ENCODE peak calls at places on chromosome 19, in six cellular contexts. One of them, this sample, is unnamed.

GRCh38 chr19:35717665-35718344 is at the start of gene KMT2B:
- DNase-seq in H1: no peak
- DNase-seq in H9: peak; percentile 98
- DNase-seq in mesenchymal stem cell: no peak
- DNase-seq in neuronal stem cell: no peak
- DNase-seq in trophoblast cell: no peak
- DNase-seq in this sample: no peak

GRCh38 chr19:13748169-13748884 is 16.0 kb upstream of the MRI1 start:
- DNase-seq in H9: no peak
- DNase-seq in H1: no peak
- DNase-seq in trophoblast cell: peak; percentile 44
- DNase-seq in mesenchymal stem cell: peak; percentile 81
- DNase-seq in neuronal stem cell: no peak
- DNase-seq in this sample: peak; percentile 74

GRCh38 chr19:43522929-43523328 is 4.1 kb downstream of the ETHE1 start:
- DNase-seq in mesenchymal stem cell: no peak
- DNase-seq in neuronal stem cell: no peak
- DNase-seq in H1: no peak
- DNase-seq in H9: no peak
- DNase-seq in trophoblast cell: peak; percentile 82
- DNase-seq in this sample: no peak

GRCh38 chr19:32566246-32566830 is 14.7 kb upstream of the PDCD5 start:
- DNase-seq in H1: no peak
- DNase-seq in H9: no peak
- DNase-seq in mesenchymal stem cell: peak; percentile 42
- DNase-seq in trophoblast cell: no peak
- DNase-seq in neuronal stem cell: no peak
- DNase-seq in this sample: peak; percentile 29

GRCh38 chr19:12834418-12834943 is at the start of gene RTBDN:
- DNase-seq in neuronal stem cell: no peak
- DNase-seq in H1: no peak
- DNase-seq in mesenchymal stem cell: no peak
- DNase-seq in trophoblast cell: no peak
- DNase-seq in H9: peak; percentile 46
- DNase-seq in this sample: no peak

GRCh38 chr19:12777217-12778019 is 2.1 kb upstream of the HOOK2 start:
- DNase-seq in H1: no peak
- DNase-seq in mesenchymal stem cell: peak; percentile 86
- DNase-seq in neuronal stem cell: no peak
- DNase-seq in H9: peak; percentile 84
- DNase-seq in trophoblast cell: peak; percentile 87
- DNase-seq in this sample: peak; percentile 68

GRCh38 chr19:15159251-15159650 is 41.5 kb downstream of the NOTCH3 start:
- DNase-seq in H1: no peak
- DNase-seq in H9: no peak
- DNase-seq in trophoblast cell: no peak
- DNase-seq in mesenchymal stem cell: peak; percentile 24
- DNase-seq in neuronal stem cell: no peak
- DNase-seq in this sample: peak; percentile 33

GRCh38 chr19:41352609-41353465 is 885 bp downstream of the TGFB1 start:
- DNase-seq in neuronal stem cell: no peak
- DNase-seq in mesenchymal stem cell: peak; percentile 73
- DNase-seq in trophoblast cell: peak; percentile 53
- DNase-seq in H1: no peak
- DNase-seq in H9: peak; percentile 73
- DNase-seq in this sample: peak; percentile 44

GRCh38 chr19:13234518-13234917 is 84.3 kb downstream of the IER2 start:
- DNase-seq in neuronal stem cell: no peak
- DNase-seq in H9: peak; percentile 76
- DNase-seq in trophoblast cell: peak; percentile 11
- DNase-seq in H1: peak; percentile 31
- DNase-seq in mesenchymal stem cell: peak; percentile 10
- DNase-seq in this sample: no peak

GRCh38 chr19:55257461-55258411 is 1.1 kb downstream of the PPP6R1 start:
- DNase-seq in mesenchymal stem cell: peak; percentile 26
- DNase-seq in trophoblast cell: peak; percentile 4
- DNase-seq in H9: no peak
- DNase-seq in neuronal stem cell: no peak
- DNase-seq in H1: no peak
- DNase-seq in this sample: peak; percentile 32

GRCh38 chr19:37942516-37942902 is 35.5 kb downstream of the SIPA1L3 start:
- DNase-seq in neuronal stem cell: no peak
- DNase-seq in mesenchymal stem cell: no peak
- DNase-seq in H1: no peak
- DNase-seq in H9: no peak
- DNase-seq in trophoblast cell: no peak
- DNase-seq in this sample: no peak

GRCh38 chr19:43354305-43354627 is 780 bp downstream of the CD177 start:
- DNase-seq in mesenchymal stem cell: no peak
- DNase-seq in H1: peak; percentile 17
- DNase-seq in trophoblast cell: no peak
- DNase-seq in neuronal stem cell: peak; percentile 29
- DNase-seq in H9: peak; percentile 77
- DNase-seq in this sample: no peak

GRCh38 chr19:12789098-12789903 is 2.0 kb upstream of the JUNB start:
- DNase-seq in mesenchymal stem cell: peak; percentile 67
- DNase-seq in H1: no peak
- DNase-seq in neuronal stem cell: no peak
- DNase-seq in trophoblast cell: no peak
- DNase-seq in H9: no peak
- DNase-seq in this sample: peak; percentile 18

GRCh38 chr19:30815889-30816580 is 443.9 kb downstream of the ZNF536 start:
- DNase-seq in trophoblast cell: no peak
- DNase-seq in H1: no peak
- DNase-seq in mesenchymal stem cell: no peak
- DNase-seq in neuronal stem cell: no peak
- DNase-seq in H9: no peak
- DNase-seq in this sample: no peak

GRCh38 chr19:11399667-11400066 is 15.6 kb upstream of the EPOR start:
- DNase-seq in trophoblast cell: no peak
- DNase-seq in neuronal stem cell: no peak
- DNase-seq in mesenchymal stem cell: no peak
- DNase-seq in H9: no peak
- DNase-seq in H1: no peak
- DNase-seq in this sample: no peak

GRCh38 chr19:55210120-55210493 is 806 bp upstream of the PTPRH start:
- DNase-seq in H1: no peak
- DNase-seq in H9: no peak
- DNase-seq in trophoblast cell: no peak
- DNase-seq in mesenchymal stem cell: peak; percentile 87
- DNase-seq in neuronal stem cell: no peak
- DNase-seq in this sample: peak; percentile 98

GRCh38 chr19:51338563-51339312 is 3.2 kb downstream of the VSIG10L start:
- DNase-seq in neuronal stem cell: peak; percentile 78
- DNase-seq in H9: peak; percentile 93
- DNase-seq in mesenchymal stem cell: peak; percentile 90
- DNase-seq in H1: peak; percentile 39
- DNase-seq in trophoblast cell: peak; percentile 83
- DNase-seq in this sample: peak; percentile 61

GRCh38 chr19:45125975-45126493 is 33.1 kb downstream of the PPP1R37 start:
- DNase-seq in trophoblast cell: peak; percentile 82
- DNase-seq in H9: peak; percentile 89
- DNase-seq in neuronal stem cell: peak; percentile 41
- DNase-seq in mesenchymal stem cell: peak; percentile 63
- DNase-seq in H1: peak; percentile 56
- DNase-seq in this sample: peak; percentile 49

GRCh38 chr19:14091885-14092462 is 1.4 kb upstream of the SAMD1 start:
- DNase-seq in H9: no peak
- DNase-seq in trophoblast cell: no peak
- DNase-seq in mesenchymal stem cell: peak; percentile 21
- DNase-seq in neuronal stem cell: peak; percentile 21
- DNase-seq in H1: no peak
- DNase-seq in this sample: no peak

GRCh38 chr19:33509774-33510173 is 11.8 kb downstream of the PEPD start:
- DNase-seq in trophoblast cell: peak; percentile 85
- DNase-seq in mesenchymal stem cell: no peak
- DNase-seq in neuronal stem cell: no peak
- DNase-seq in H9: no peak
- DNase-seq in H1: no peak
- DNase-seq in this sample: no peak

GRCh38 chr19:34232566-34233481 is 21.5 kb upstream of the GARRE1 start:
- DNase-seq in H9: no peak
- DNase-seq in trophoblast cell: peak; percentile 23
- DNase-seq in mesenchymal stem cell: peak; percentile 95
- DNase-seq in H1: no peak
- DNase-seq in neuronal stem cell: no peak
- DNase-seq in this sample: peak; percentile 96

GRCh38 chr19:3370728-3371591 is 4.6 kb downstream of the NFIC start:
- DNase-seq in mesenchymal stem cell: no peak
- DNase-seq in H9: no peak
- DNase-seq in trophoblast cell: no peak
- DNase-seq in H1: no peak
- DNase-seq in neuronal stem cell: no peak
- DNase-seq in this sample: no peak
- H3K14ac ChIP-seq in mesenchymal stem cell: no peak overlapping the region
- H3K14ac ChIP-seq in H9: no peak overlapping the region
- H3K14ac ChIP-seq in trophoblast cell: no peak overlapping the region
- H3K14ac ChIP-seq in H1: no peak overlapping the region
- H3K14ac ChIP-seq in neuronal stem cell: peak overlapping the region; percentile 60
- H3K14ac ChIP-seq in this sample: no peak overlapping the region

GRCh38 chr19:1913781-1914577 is 8.8 kb downstream of the ADAT3 start:
- DNase-seq in H1: no peak
- DNase-seq in mesenchymal stem cell: no peak
- DNase-seq in neuronal stem cell: no peak
- DNase-seq in trophoblast cell: no peak
- DNase-seq in H9: no peak
- DNase-seq in this sample: no peak
- H3K14ac ChIP-seq in H1: no peak overlapping the region
- H3K14ac ChIP-seq in mesenchymal stem cell: no peak overlapping the region
- H3K14ac ChIP-seq in neuronal stem cell: peak overlapping the region; percentile 89
- H3K14ac ChIP-seq in trophoblast cell: no peak overlapping the region
- H3K14ac ChIP-seq in H9: no peak overlapping the region
- H3K14ac ChIP-seq in this sample: no peak overlapping the region

GRCh38 chr19:27772059-27772458 is 1440.9 kb downstream of the UQCRFS1 start:
- DNase-seq in trophoblast cell: no peak
- DNase-seq in H9: no peak
- DNase-seq in H1: no peak
- DNase-seq in neuronal stem cell: no peak
- DNase-seq in mesenchymal stem cell: no peak
- DNase-seq in this sample: no peak
- H3K14ac ChIP-seq in trophoblast cell: no peak overlapping the region
- H3K14ac ChIP-seq in H9: no peak overlapping the region
- H3K14ac ChIP-seq in H1: no peak overlapping the region
- H3K14ac ChIP-seq in neuronal stem cell: no peak overlapping the region
- H3K14ac ChIP-seq in mesenchymal stem cell: no peak overlapping the region
- H3K14ac ChIP-seq in this sample: no peak overlapping the region

GRCh38 chr19:39318690-39319089 is 2.0 kb downstream of the LRFN1 start:
- DNase-seq in mesenchymal stem cell: no peak
- DNase-seq in neuronal stem cell: no peak
- DNase-seq in trophoblast cell: no peak
- DNase-seq in H9: no peak
- DNase-seq in H1: no peak
- DNase-seq in this sample: no peak
- H3K14ac ChIP-seq in mesenchymal stem cell: no peak overlapping the region
- H3K14ac ChIP-seq in neuronal stem cell: no peak overlapping the region
- H3K14ac ChIP-seq in trophoblast cell: no peak overlapping the region
- H3K14ac ChIP-seq in H9: no peak overlapping the region
- H3K14ac ChIP-seq in H1: no peak overlapping the region
- H3K14ac ChIP-seq in this sample: no peak overlapping the region

GRCh38 chr19:58044391-58044790 is 10.6 kb downstream of the ZSCAN1 start:
- DNase-seq in mesenchymal stem cell: no peak
- DNase-seq in trophoblast cell: no peak
- DNase-seq in H9: no peak
- DNase-seq in H1: no peak
- DNase-seq in neuronal stem cell: no peak
- DNase-seq in this sample: no peak
- H3K14ac ChIP-seq in mesenchymal stem cell: no peak overlapping the region
- H3K14ac ChIP-seq in trophoblast cell: no peak overlapping the region
- H3K14ac ChIP-seq in H9: no peak overlapping the region
- H3K14ac ChIP-seq in H1: no peak overlapping the region
- H3K14ac ChIP-seq in neuronal stem cell: no peak overlapping the region
- H3K14ac ChIP-seq in this sample: no peak overlapping the region

DNA sequence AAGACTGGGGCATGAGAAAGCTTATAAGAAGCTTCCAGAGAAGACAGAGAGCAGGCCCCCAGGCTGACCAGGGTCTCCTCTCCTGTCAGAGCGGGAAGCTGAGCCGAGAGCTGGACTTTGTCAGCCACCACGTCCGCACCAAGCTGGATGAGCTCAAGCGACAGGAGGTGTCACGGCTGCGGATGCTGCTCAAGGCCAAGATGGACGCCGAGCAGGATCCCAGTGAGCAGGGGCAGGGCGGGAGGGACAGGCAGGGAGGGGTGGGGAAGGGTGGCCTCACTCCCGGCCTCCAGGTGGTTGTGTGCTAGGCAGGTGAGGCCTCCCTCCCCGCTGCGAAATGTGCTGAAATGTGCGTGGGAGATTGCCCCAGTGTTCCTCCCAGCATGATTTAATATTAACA is 5.6 kb downstream of the NUCB1 start:
- DNase-seq in H1: no peak
- DNase-seq in trophoblast cell: no peak
- DNase-seq in H9: no peak
- DNase-seq in mesenchymal stem cell: no peak
- DNase-seq in neuronal stem cell: no peak
- DNase-seq in this sample: no peak
- H3K14ac ChIP-seq in H1: no peak overlapping the region
- H3K14ac ChIP-seq in trophoblast cell: no peak overlapping the region
- H3K14ac ChIP-seq in H9: no peak overlapping the region
- H3K14ac ChIP-seq in mesenchymal stem cell: no peak overlapping the region
- H3K14ac ChIP-seq in neuronal stem cell: no peak overlapping the region
- H3K14ac ChIP-seq in this sample: no peak overlapping the region

GRCh38 chr19:53786744-53787143 is 37.4 kb downstream of the NLRP12 start:
- DNase-seq in H9: no peak
- DNase-seq in neuronal stem cell: no peak
- DNase-seq in trophoblast cell: no peak
- DNase-seq in H1: no peak
- DNase-seq in mesenchymal stem cell: no peak
- DNase-seq in this sample: no peak

GRCh38 chr19:53795019-53795418 is 29.1 kb downstream of the NLRP12 start:
- DNase-seq in H9: no peak
- DNase-seq in neuronal stem cell: no peak
- DNase-seq in mesenchymal stem cell: no peak
- DNase-seq in H1: no peak
- DNase-seq in trophoblast cell: no peak
- DNase-seq in this sample: no peak

GRCh38 chr19:53785196-53785889 is 38.8 kb downstream of the NLRP12 start:
- DNase-seq in H9: no peak
- DNase-seq in mesenchymal stem cell: no peak
- DNase-seq in trophoblast cell: peak; percentile 96
- DNase-seq in H1: no peak
- DNase-seq in neuronal stem cell: no peak
- DNase-seq in this sample: no peak

GRCh38 chr19:53792721-53793433 is 31.2 kb downstream of the NLRP12 start:
- DNase-seq in trophoblast cell: peak; percentile 98
- DNase-seq in mesenchymal stem cell: peak; percentile 71
- DNase-seq in neuronal stem cell: peak; percentile 88
- DNase-seq in H1: peak; percentile 88
- DNase-seq in H9: peak; percentile 96
- DNase-seq in this sample: peak; percentile 75

GRCh38 chr19:53789708-53790678 is 34.1 kb downstream of the NLRP12 start:
- DNase-seq in H9: no peak
- DNase-seq in mesenchymal stem cell: no peak
- DNase-seq in H1: no peak
- DNase-seq in neuronal stem cell: no peak
- DNase-seq in trophoblast cell: peak; percentile 80
- DNase-seq in this sample: no peak
- H3K14ac ChIP-seq in H9: no peak overlapping the region
- H3K14ac ChIP-seq in mesenchymal stem cell: no peak overlapping the region
- H3K14ac ChIP-seq in H1: no peak overlapping the region
- H3K14ac ChIP-seq in neuronal stem cell: no peak overlapping the region
- H3K14ac ChIP-seq in trophoblast cell: no peak overlapping the region
- H3K14ac ChIP-seq in this sample: no peak overlapping the region